ENCODE peak calls at places on chromosomes 5 and 9, in nine cellular contexts. X is AG04450, L is adrenal gland, R is RWPE2, G is aorta, C is prostate gland, Y is mammary epithelial cell, S is Peyer's patch, N is neuronal stem cell. M is an unnamed sample.
A peak's percentile ranks its signal among the peaks of the same experiment; 100 is the strongest.

GRCh38 chr9:93092171-93092991 is 3.6 kb upstream of the CARD19 start:
- DNase-seq in Y (no peak), S (no peak), X (no peak), G (peak; percentile 44), L (peak; percentile 16), R (peak; percentile 47), N (no peak), C (no peak), M (peak; percentile 77)

GRCh38 chr5:122126711-122127385 is 2.5 kb upstream of the ZNF474 start:
- DNase-seq in R (no peak), S (no peak), C (no peak), Y (no peak), N (no peak), G (peak; percentile 52), X (peak; percentile 36), L (no peak), M (no peak)

GRCh38 chr5:96146675-96147074 is 185.0 kb upstream of the ELL2 start:
- DNase-seq in C (no peak), R (no peak), Y (peak; percentile 81), X (peak; percentile 82), S (no peak), G (peak; percentile 58), N (no peak), L (peak; percentile 46), M (no peak)

GRCh38 chr9:95189230-95190098 is 128.0 kb downstream of the FANCC start:
- DNase-seq in G (peak; percentile 70), N (no peak), C (no peak), Y (no peak), R (no peak), S (no peak), X (peak; percentile 73), L (no peak), M (no peak)

GRCh38 chr5:107469485-107469884 is 201.3 kb downstream of the EFNA5 start:
- DNase-seq in R (no peak), X (peak; percentile 78), C (no peak), Y (peak; percentile 93), L (no peak), G (no peak), S (no peak), N (no peak), M (no peak)

GRCh38 chr5:149517461-149518122 is 33.6 kb downstream of the CSNK1A1 start:
- DNase-seq in N (no peak), L (no peak), R (no peak), S (no peak), X (no peak), G (no peak), C (peak; percentile 32), Y (no peak), M (no peak)

GRCh38 chr9:99489043-99489378 is 266.9 kb downstream of the SEC61B start:
- DNase-seq in L (no peak), Y (peak; percentile 14), C (no peak), S (no peak), N (no peak), G (no peak), X (peak; percentile 16), R (no peak), M (no peak)

GRCh38 chr5:16617272-16617973 is 626 bp upstream of the RETREG1 start:
- DNase-seq in C (peak; percentile 18), X (no peak), Y (no peak), R (no peak), G (no peak), L (no peak), S (peak; percentile 48), N (no peak), M (peak; percentile 77)

GRCh38 chr5:68928617-68929302 is 165.1 kb upstream of the SLC30A5 start:
- DNase-seq in N (no peak), X (no peak), Y (no peak), C (no peak), L (no peak), R (no peak), S (no peak), G (no peak), M (no peak)
- H3K9me3 ChIP-seq in N (peaks cover 11% of the 10 kb centered on the region), X (peaks cover 9% of the 10 kb centered on the region), Y (peaks cover 8% of the 10 kb centered on the region), C (no peaks in the 10 kb centered on the region), L (no peaks in the 10 kb centered on the region), R (no peaks in the 10 kb centered on the region), S (no peaks in the 10 kb centered on the region), G (peaks cover 4% of the 10 kb centered on the region), M (peaks cover 17% of the 10 kb centered on the region)

GRCh38 chr5:180849827-180850226 is 11.2 kb downstream of the ZFP62 start:
- DNase-seq in R (no peak), X (no peak), L (no peak), S (no peak), C (no peak), N (no peak), Y (no peak), G (no peak), M (no peak)

GRCh38 chr5:180848265-180848664 is 12.8 kb downstream of the ZFP62 start:
- DNase-seq in S (no peak), Y (no peak), C (no peak), G (no peak), R (no peak), L (no peak), N (no peak), X (no peak), M (no peak)

GRCh38 chr5:180848878-180849277 is 12.2 kb downstream of the ZFP62 start:
- DNase-seq in C (no peak), G (no peak), L (no peak), S (no peak), X (no peak), R (no peak), N (no peak), Y (no peak), M (no peak)

GRCh38 chr5:180852510-180852909 is 8.6 kb downstream of the ZFP62 start:
- DNase-seq in N (no peak), S (no peak), G (no peak), C (no peak), X (no peak), Y (no peak), L (no peak), R (no peak), M (no peak)

DNA sequence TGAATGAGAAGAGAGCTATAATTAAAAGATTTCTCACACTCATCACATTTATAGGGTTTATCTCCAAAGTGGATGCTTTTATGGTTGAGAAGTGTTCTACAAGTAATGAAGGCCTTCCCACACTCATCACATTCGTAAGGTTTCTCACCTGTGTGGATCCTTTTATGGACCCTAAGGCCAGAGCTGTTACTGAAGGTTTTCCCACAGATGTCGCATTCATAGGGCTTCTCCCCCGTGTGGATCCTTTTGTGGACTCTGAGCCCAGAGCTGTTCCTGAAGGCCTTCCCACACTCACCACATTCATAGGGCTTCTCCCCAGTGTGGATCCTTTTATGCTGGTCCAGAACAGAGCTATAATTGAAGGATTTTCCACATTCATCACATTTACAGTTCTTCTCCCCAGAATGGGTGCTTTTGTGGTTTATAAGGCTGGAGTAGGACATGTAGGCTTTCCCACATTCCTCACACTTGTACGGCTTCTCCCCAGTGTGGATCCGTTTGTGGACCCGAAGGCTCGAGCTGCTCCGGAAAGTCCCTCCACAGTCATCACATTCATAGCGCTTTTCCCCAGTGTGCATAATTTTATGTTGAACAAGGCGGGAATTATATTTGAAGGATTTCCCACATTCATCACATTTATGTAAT is 10.5 kb downstream of the ZFP62 start:
- DNase-seq in X (no peak), C (no peak), L (no peak), G (no peak), R (no peak), S (no peak), Y (no peak), N (no peak), M (no peak)
- H3K9me3 ChIP-seq in X (peaks cover 41% of the 10 kb centered on the region), C (no peaks in the 10 kb centered on the region), L (no peaks in the 10 kb centered on the region), G (peaks cover 16% of the 10 kb centered on the region), R (peaks cover 34% of the 10 kb centered on the region), S (peaks cover 23% of the 10 kb centered on the region), Y (peaks cover 40% of the 10 kb centered on the region), N (peaks cover 72% of the 10 kb centered on the region), M (peaks cover 50% of the 10 kb centered on the region)

DNA sequence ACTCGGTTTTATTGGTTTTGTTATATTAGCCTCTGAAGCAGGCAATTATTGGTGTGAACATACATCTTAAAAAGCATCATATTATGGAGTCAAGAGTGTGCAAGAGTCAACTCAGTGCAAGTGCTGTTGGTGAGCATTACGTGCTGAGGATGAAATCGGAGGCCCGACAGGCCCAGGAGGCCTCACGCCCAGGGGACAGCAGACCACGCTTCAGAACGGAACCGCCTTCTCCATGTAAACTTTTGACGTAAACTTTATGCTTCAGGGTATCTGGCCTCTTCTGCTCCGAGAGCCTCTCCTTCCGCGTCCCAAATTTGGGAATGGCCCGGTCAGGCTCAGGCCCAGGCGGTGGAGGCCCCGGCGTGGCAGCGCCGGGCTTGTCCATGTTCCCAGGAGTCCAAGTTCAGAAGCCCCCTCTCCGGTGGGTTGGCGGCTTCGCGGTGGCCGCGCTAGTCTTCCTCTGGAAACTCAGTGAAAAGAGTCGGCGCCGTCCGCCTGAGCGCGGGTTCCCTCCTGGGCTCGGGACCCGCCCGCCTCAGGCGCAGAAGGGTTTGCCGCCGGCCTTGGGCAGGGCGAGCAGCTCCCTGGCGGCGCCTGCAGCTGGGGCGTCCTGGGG is 5.2 kb downstream of the IRX4 start:
- DNase-seq in R (no peak), S (no peak), C (no peak), G (no peak), Y (no peak), N (no peak), X (no peak), L (no peak), M (no peak)
- H3K9me3 ChIP-seq in R (no peaks in the 10 kb centered on the region), S (no peaks in the 10 kb centered on the region), C (no peaks in the 10 kb centered on the region), G (no peaks in the 10 kb centered on the region), Y (no peaks in the 10 kb centered on the region), N (peaks cover 12% of the 10 kb centered on the region), X (peaks cover 16% of the 10 kb centered on the region), L (no peaks in the 10 kb centered on the region), M (no peaks in the 10 kb centered on the region)

GRCh38 chr5:150945947-150946346 is 41.2 kb upstream of the ZNF300 start:
- DNase-seq in X (no peak), N (no peak), S (no peak), G (no peak), C (no peak), L (no peak), Y (no peak), R (no peak), M (no peak)
- H3K9me3 ChIP-seq in X (peaks cover 16% of the 10 kb centered on the region), N (peaks cover 11% of the 10 kb centered on the region), S (peaks cover 52% of the 10 kb centered on the region), G (peaks cover 15% of the 10 kb centered on the region), C (no peaks in the 10 kb centered on the region), L (no peaks in the 10 kb centered on the region), Y (peaks cover 38% of the 10 kb centered on the region), R (peaks cover 23% of the 10 kb centered on the region), M (peaks cover 98% of the 10 kb centered on the region)

DNA sequence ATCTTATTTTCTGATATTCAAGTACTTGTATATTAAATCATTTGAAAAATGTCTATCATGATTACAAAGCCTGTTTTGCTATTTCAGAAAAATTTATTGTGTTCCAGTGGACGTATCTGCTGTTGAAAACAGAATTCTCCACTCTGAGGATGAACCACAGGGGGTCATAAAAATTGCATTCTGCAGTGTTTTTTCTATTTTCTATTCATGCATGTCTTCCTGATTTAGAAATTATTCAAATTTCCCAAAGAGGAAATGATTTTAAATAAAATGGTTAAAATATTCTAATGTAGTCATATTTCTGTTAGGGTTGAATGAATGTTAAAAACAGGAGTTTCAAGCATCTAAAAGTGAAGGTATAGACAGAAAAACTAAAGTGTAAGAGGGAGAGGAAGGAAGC is 111.5 kb upstream of the ANKRD55 start:
- DNase-seq in C (no peak), L (no peak), R (no peak), N (no peak), X (no peak), S (no peak), Y (no peak), G (no peak), M (no peak)
- H3K9me3 ChIP-seq in C (no peaks in the 10 kb centered on the region), L (no peaks in the 10 kb centered on the region), R (no peaks in the 10 kb centered on the region), N (no peaks in the 10 kb centered on the region), X (no peaks in the 10 kb centered on the region), S (no peaks in the 10 kb centered on the region), Y (no peaks in the 10 kb centered on the region), G (no peaks in the 10 kb centered on the region), M (peaks cover 4% of the 10 kb centered on the region)

M was measured in spleen.